ENCODE peak calls at places on chromosomes 6 and 20, in four cellular contexts. G, R, B and U are unnamed samples.

GRCh38 chr6:36544228-36544627 is 3.1 kb downstream of the STK38 start:
- DNase-seq in G (no peak), R (no peak), B (no peak), U (no peak)

GRCh38 chr6:30883743-30884520 is at the start of gene DDR1:
- DNase-seq in G (peak), R (no peak), B (peak), U (no peak)

GRCh38 chr6:134247271-134247833 is 70.6 kb downstream of the SGK1 start:
- DNase-seq in G (no peak), R (no peak), B (peak), U (no peak)

GRCh38 chr6:127288705-127289104 is 22.0 kb downstream of the RNF146 start:
- DNase-seq in G (no peak), R (no peak), B (no peak), U (no peak)

GRCh38 chr20:50794846-50795634 is at the start of gene BCAS4:
- DNase-seq in G (peak), R (peak), B (peak), U (no peak)

GRCh38 chr20:50455656-50456451 is 54.3 kb upstream of the PTPN1 start:
- DNase-seq in G (no peak), R (no peak), B (no peak), U (no peak)

GRCh38 chr20:58667975-58668374 is 16.9 kb downstream of the STX16 start:
- DNase-seq in G (no peak), R (no peak), B (no peak), U (no peak)

GRCh38 chr6:53335224-53335994 is 13.3 kb downstream of the ELOVL5 start:
- DNase-seq in G (no peak), R (no peak), B (peak), U (no peak)

GRCh38 chr20:40265872-40266533 is 423.0 kb downstream of the MAFB start:
- DNase-seq in G (no peak), R (peak), B (no peak), U (no peak)

GRCh38 chr20:62598761-62599194 is 43.5 kb upstream of the SLCO4A1 start:
- DNase-seq in G (peak), R (no peak), B (no peak), U (no peak)

GRCh38 chr6:148538251-148539190 is 195.9 kb downstream of the SASH1 start:
- DNase-seq in G (no peak), R (peak), B (no peak), U (no peak)

GRCh38 chr6:2749972-2750600 is 636 bp downstream of the MYLK4 start:
- DNase-seq in G (peak), R (no peak), B (peak), U (peak)

GRCh38 chr6:156396791-156397418 is 380.3 kb upstream of the ARID1B start:
- DNase-seq in G (no peak), R (no peak), B (no peak), U (no peak)

GRCh38 chr6:42436825-42437224 is 14.9 kb downstream of the TRERF1 start:
- DNase-seq in G (no peak), R (no peak), B (no peak), U (no peak)

GRCh38 chr6:31354248-31354647 is 2.7 kb downstream of the HLA-B start:
- DNase-seq in G (no peak), R (no peak), B (no peak), U (no peak)

GRCh38 chr20:36062799-36063198 is 91.7 kb upstream of the EPB41L1 start:
- DNase-seq in G (no peak), R (no peak), B (no peak), U (no peak)

GRCh38 chr6:75438186-75438880 is 55.3 kb downstream of the FILIP1 start:
- DNase-seq in G (no peak), R (no peak), B (no peak), U (no peak)

GRCh38 chr6:44037847-44038542 is 89.3 kb downstream of the MRPL14 start:
- DNase-seq in G (no peak), R (no peak), B (no peak), U (no peak)

GRCh38 chr20:4867036-4867435 is 134.3 kb downstream of the SLC23A2 start:
- DNase-seq in G (no peak), R (no peak), B (no peak), U (no peak)